ENCODE peak calls at places on chromosomes 3 and 15, in four cellular contexts. H, T, C and I are unnamed samples.

GRCh38 chr3:187193181-187193580 is 4.1 kb upstream of the RTP1 start:
- DNase-seq in H (no peak), T (no peak), C (no peak), I (no peak)

GRCh38 chr15:78565951-78566774 is 843 bp downstream of the CHRNA5 start:
- DNase-seq in H (peak; percentile 54), T (no peak), C (no peak), I (peak; percentile 6)

GRCh38 chr3:127084401-127084990 is 101.6 kb downstream of the PLXNA1 start:
- DNase-seq in H (no peak), T (no peak), C (no peak), I (no peak)

GRCh38 chr15:43067717-43068461 is 37.9 kb downstream of the UBR1 start:
- DNase-seq in H (no peak), T (peak; percentile 27), C (no peak), I (no peak)

GRCh38 chr3:88003115-88003755 is 55.6 kb downstream of the CGGBP1 start:
- DNase-seq in H (peak; percentile 46), T (peak; percentile 11), C (no peak), I (no peak)

GRCh38 chr3:100179692-100180349 is 65.5 kb upstream of the FILIP1L start:
- DNase-seq in H (no peak), T (no peak), C (no peak), I (no peak)

GRCh38 chr3:76866729-76867461 is 173.0 kb upstream of the ROBO2 start:
- DNase-seq in H (no peak), T (no peak), C (no peak), I (no peak)

GRCh38 chr3:195095035-195095703 is 175.8 kb downstream of the XXYLT1 start:
- DNase-seq in H (no peak), T (no peak), C (no peak), I (peak; percentile 2)

GRCh38 chr3:160941885-160942494 is 163.2 kb downstream of the B3GALNT1 start:
- DNase-seq in H (peak; percentile 63), T (peak; percentile 12), C (peak; percentile 85), I (peak; percentile 77)

GRCh38 chr15:91199511-91199910 is 99.5 kb downstream of the SV2B start:
- DNase-seq in H (no peak), T (no peak), C (no peak), I (no peak)

GRCh38 chr3:125386811-125387210 is 11.7 kb upstream of the ZNF148 start:
- DNase-seq in H (no peak), T (peak; percentile 77), C (no peak), I (peak; percentile 73)

GRCh38 chr15:82737975-82738374 is 28.3 kb upstream of the AP3B2 start:
- DNase-seq in H (no peak), T (no peak), C (no peak), I (no peak)

GRCh38 chr3:190101320-190102117 is 19.2 kb downstream of the P3H2 start:
- DNase-seq in H (peak; percentile 50), T (no peak), C (no peak), I (no peak)

GRCh38 chr3:111128884-111129283 is 57.3 kb downstream of the NECTIN3 start:
- DNase-seq in H (no peak), T (no peak), C (no peak), I (no peak)

GRCh38 chr3:18111702-18112311 is 313.3 kb downstream of the SATB1 start:
- DNase-seq in H (no peak), T (no peak), C (no peak), I (no peak)

GRCh38 chr3:18843188-18843587 is 305.1 kb upstream of the KCNH8 start:
- DNase-seq in H (no peak), T (no peak), C (no peak), I (no peak)

GRCh38 chr3:66762888-66763287 is 235.2 kb upstream of the KBTBD8 start:
- DNase-seq in H (no peak), T (no peak), C (no peak), I (no peak)

GRCh38 chr15:83115831-83116565 is 8.6 kb downstream of the TM6SF1 start:
- DNase-seq in H (no peak), T (no peak), C (no peak), I (no peak)

GRCh38 chr3:169758353-169758994 is 6.4 kb downstream of the TERC start:
- DNase-seq in H (no peak), T (no peak), C (no peak), I (no peak)

GRCh38 chr3:354433-354832 is 157.9 kb downstream of the CHL1 start:
- DNase-seq in H (peak; percentile 60), T (no peak), C (peak; percentile 35), I (no peak)

GRCh38 chr3:195102609-195103467 is 168.1 kb downstream of the XXYLT1 start:
- DNase-seq in H (peak; percentile 82), T (peak; percentile 88), C (no peak), I (no peak)

GRCh38 chr15:92958105-92958504 is 58.0 kb downstream of the CHD2 start:
- DNase-seq in H (no peak), T (no peak), C (no peak), I (no peak)

GRCh38 chr15:91655891-91656290 is 197.6 kb upstream of the SLCO3A1 start:
- DNase-seq in H (no peak), T (no peak), C (no peak), I (no peak)

GRCh38 chr3:50583897-50584296 is 14.6 kb downstream of the HEMK1 start:
- DNase-seq in H (no peak), T (no peak), C (peak; percentile 91), I (peak; percentile 99)

GRCh38 chr15:49888341-49888693 is 230.7 kb downstream of the ATP8B4 start:
- DNase-seq in H (no peak), T (no peak), C (no peak), I (no peak)

GRCh38 chr3:106512846-106513245 is 644.0 kb upstream of the CBLB start:
- DNase-seq in H (no peak), T (no peak), C (no peak), I (no peak)

GRCh38 chr3:24551626-24552025 is 57.0 kb upstream of the THRB start:
- DNase-seq in H (no peak), T (no peak), C (no peak), I (no peak)

GRCh38 chr15:91915576-91915975 is 62.1 kb downstream of the SLCO3A1 start:
- DNase-seq in H (no peak), T (no peak), C (no peak), I (no peak)

GRCh38 chr3:152357587-152357986 is 88.9 kb downstream of the MBNL1 start:
- DNase-seq in H (no peak), T (no peak), C (no peak), I (no peak)

GRCh38 chr15:81612631-81613030 is 238.6 kb upstream of the TMC3 start:
- DNase-seq in H (no peak), T (no peak), C (no peak), I (no peak)

GRCh38 chr3:156620260-156620659 is 54.1 kb upstream of the TIPARP start:
- DNase-seq in H (no peak), T (no peak), C (no peak), I (peak; percentile 83)